ENCODE peak calls at places on chromosomes 6 and 20, in four cellular contexts. One of them, this sample, is unnamed.

GRCh38 chr6:150016324-150017185 is 8.8 kb downstream of the RAET1L start:
- DNase-seq in H1: peak
- DNase-seq in SK-N-SH: peak
- DNase-seq in K562: peak
- DNase-seq in this sample: no peak

GRCh38 chr6:138258991-138259390 is 40.7 kb upstream of the PBOV1 start:
- DNase-seq in SK-N-SH: no peak
- DNase-seq in K562: no peak
- DNase-seq in H1: no peak
- DNase-seq in this sample: no peak

GRCh38 chr20:41152108-41152757 is 14.9 kb downstream of the PLCG1 start:
- DNase-seq in SK-N-SH: no peak
- DNase-seq in H1: no peak
- DNase-seq in K562: no peak
- DNase-seq in this sample: no peak

GRCh38 chr6:108902389-108902792 is 54.2 kb downstream of the ARMC2 start:
- DNase-seq in H1: no peak
- DNase-seq in K562: no peak
- DNase-seq in SK-N-SH: no peak
- DNase-seq in this sample: no peak

GRCh38 chr6:134908906-134909516 is 40.9 kb downstream of the ALDH8A1 start:
- DNase-seq in K562: no peak
- DNase-seq in SK-N-SH: no peak
- DNase-seq in H1: no peak
- DNase-seq in this sample: no peak

GRCh38 chr6:117380298-117380697 is 45.4 kb downstream of the ROS1 start:
- DNase-seq in H1: no peak
- DNase-seq in K562: no peak
- DNase-seq in SK-N-SH: no peak
- DNase-seq in this sample: no peak

GRCh38 chr6:68468244-68468884 is 166.7 kb upstream of the ADGRB3 start:
- DNase-seq in H1: peak
- DNase-seq in SK-N-SH: no peak
- DNase-seq in K562: peak
- DNase-seq in this sample: peak

GRCh38 chr6:30981942-30982772 is 1.4 kb upstream of the MUC21 start:
- DNase-seq in K562: peak
- DNase-seq in SK-N-SH: no peak
- DNase-seq in H1: peak
- DNase-seq in this sample: peak

GRCh38 chr20:50292324-50293243 is 102.0 kb downstream of the CEBPB start:
- DNase-seq in SK-N-SH: no peak
- DNase-seq in H1: no peak
- DNase-seq in K562: peak
- DNase-seq in this sample: peak

DNA sequence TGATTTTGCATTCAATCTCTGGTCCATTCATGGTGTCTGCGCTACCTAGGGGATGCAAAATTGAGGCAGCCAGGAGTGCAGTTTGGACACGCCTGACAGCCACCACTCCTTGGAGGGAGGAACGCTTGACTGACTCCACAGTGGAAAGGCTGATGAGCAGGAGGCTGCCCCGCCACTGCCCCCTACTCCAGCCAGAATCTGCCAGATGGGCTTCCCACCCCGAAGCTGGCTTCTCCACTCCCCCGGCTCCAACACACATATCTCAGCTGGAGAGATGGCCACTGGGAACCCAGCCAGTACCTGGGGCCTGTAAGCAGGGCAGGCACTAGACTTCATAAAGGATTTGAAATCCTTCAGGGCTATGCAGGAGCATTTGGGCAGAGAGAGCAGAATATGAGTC is 51.4 kb upstream of the BLCAP start:
- DNase-seq in SK-N-SH: no peak
- DNase-seq in K562: no peak
- DNase-seq in H1: no peak
- DNase-seq in this sample: no peak
- TF ChIP-seq TEAD4 in SK-N-SH: no peak
- TF ChIP-seq TEAD4 in K562: no peak
- TF ChIP-seq TEAD4 in H1: no peak
- TF ChIP-seq TEAD4 in this sample: no peak

GRCh38 chr6:7836371-7837026 is 74.1 kb downstream of the TXNDC5 start:
- DNase-seq in H1: no peak
- DNase-seq in K562: no peak
- DNase-seq in SK-N-SH: no peak
- DNase-seq in this sample: no peak

GRCh38 chr6:7846971-7847818 is 63.4 kb downstream of the TXNDC5 start:
- DNase-seq in K562: no peak
- DNase-seq in SK-N-SH: no peak
- DNase-seq in H1: no peak
- DNase-seq in this sample: no peak

GRCh38 chr6:7841781-7842468 is 68.7 kb downstream of the TXNDC5 start:
- DNase-seq in K562: no peak
- DNase-seq in H1: no peak
- DNase-seq in SK-N-SH: no peak
- DNase-seq in this sample: no peak
- TF ChIP-seq USF2 in K562: no peak
- TF ChIP-seq USF2 in H1: no peak
- TF ChIP-seq USF2 in SK-N-SH: no peak
- TF ChIP-seq USF2 in this sample: no peak

GRCh38 chr6:15748341-15748740 is 85.5 kb upstream of the DTNBP1 start:
- DNase-seq in SK-N-SH: no peak
- DNase-seq in H1: no peak
- DNase-seq in K562: no peak
- DNase-seq in this sample: no peak

GRCh38 chr6:15747354-15747883 is 84.6 kb upstream of the DTNBP1 start:
- DNase-seq in K562: no peak
- DNase-seq in SK-N-SH: no peak
- DNase-seq in H1: no peak
- DNase-seq in this sample: no peak

GRCh38 chr6:15741405-15741804 is 78.6 kb upstream of the DTNBP1 start:
- DNase-seq in H1: no peak
- DNase-seq in SK-N-SH: no peak
- DNase-seq in K562: no peak
- DNase-seq in this sample: no peak

GRCh38 chr6:15739867-15740266 is 77.0 kb upstream of the DTNBP1 start:
- DNase-seq in K562: no peak
- DNase-seq in SK-N-SH: no peak
- DNase-seq in H1: no peak
- DNase-seq in this sample: peak

DNA sequence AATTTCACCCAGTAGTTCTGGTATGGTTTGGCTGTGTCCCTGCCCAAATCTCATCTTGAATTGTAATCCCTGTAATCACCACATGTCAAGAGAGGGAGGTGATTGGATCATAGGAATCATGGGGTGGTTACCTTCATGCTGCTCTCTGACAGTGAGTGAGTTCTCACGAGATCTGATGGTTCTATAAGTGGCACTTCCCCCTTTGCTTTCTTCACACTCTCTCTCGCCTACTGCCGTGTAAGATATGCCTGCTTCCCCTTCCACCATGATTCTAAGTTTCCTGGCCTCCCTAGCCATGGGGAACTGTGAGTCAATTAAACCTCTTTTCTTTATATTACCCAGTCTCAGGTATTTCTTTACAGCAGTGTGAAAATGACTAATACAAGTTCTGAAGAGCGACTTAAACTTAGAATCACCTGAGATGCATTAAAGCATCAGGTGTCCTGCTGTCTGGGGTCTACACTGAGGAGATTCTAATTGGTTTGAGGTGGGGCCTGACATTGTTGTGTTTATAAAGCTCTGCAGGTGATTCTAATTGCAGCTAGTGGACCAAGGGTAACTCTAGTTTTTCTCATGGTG is 82.1 kb upstream of the DTNBP1 start:
- DNase-seq in SK-N-SH: no peak
- DNase-seq in H1: no peak
- DNase-seq in K562: no peak
- DNase-seq in this sample: no peak
- TF ChIP-seq TEAD4 in SK-N-SH: no peak
- TF ChIP-seq TEAD4 in H1: no peak
- TF ChIP-seq TEAD4 in K562: no peak
- TF ChIP-seq TEAD4 in this sample: no peak

DNA sequence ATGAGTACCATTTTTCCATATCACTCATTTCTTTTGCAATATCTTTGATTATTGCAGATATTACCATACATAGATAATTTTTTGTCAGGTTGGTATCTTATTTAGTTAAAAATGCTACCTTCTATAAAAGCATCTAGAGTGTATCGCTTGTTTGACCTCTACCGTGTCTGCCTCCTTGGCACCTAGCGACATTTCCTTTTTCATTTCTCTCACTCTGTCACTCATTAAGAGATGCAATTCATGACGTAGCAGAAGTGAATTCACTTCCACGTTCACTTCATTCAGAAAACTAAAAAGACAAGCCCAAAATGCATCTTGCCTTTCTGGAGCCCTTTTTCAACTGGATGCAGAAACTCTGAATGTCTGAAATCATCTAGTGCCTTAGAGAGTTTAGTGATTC is 172.9 kb downstream of the MMS22L start:
- DNase-seq in H1: no peak
- DNase-seq in SK-N-SH: no peak
- DNase-seq in K562: no peak
- DNase-seq in this sample: no peak
- TF ChIP-seq USF2 in H1: no peak
- TF ChIP-seq USF2 in SK-N-SH: no peak
- TF ChIP-seq USF2 in K562: no peak
- TF ChIP-seq USF2 in this sample: no peak

GRCh38 chr6:20092071-20092566 is 120.2 kb downstream of the MBOAT1 start:
- DNase-seq in K562: peak
- DNase-seq in SK-N-SH: peak
- DNase-seq in H1: no peak
- DNase-seq in this sample: no peak
- TF ChIP-seq TEAD4 in K562: no peak
- TF ChIP-seq TEAD4 in SK-N-SH: no peak
- TF ChIP-seq TEAD4 in H1: peak
- TF ChIP-seq TEAD4 in this sample: no peak

DNA sequence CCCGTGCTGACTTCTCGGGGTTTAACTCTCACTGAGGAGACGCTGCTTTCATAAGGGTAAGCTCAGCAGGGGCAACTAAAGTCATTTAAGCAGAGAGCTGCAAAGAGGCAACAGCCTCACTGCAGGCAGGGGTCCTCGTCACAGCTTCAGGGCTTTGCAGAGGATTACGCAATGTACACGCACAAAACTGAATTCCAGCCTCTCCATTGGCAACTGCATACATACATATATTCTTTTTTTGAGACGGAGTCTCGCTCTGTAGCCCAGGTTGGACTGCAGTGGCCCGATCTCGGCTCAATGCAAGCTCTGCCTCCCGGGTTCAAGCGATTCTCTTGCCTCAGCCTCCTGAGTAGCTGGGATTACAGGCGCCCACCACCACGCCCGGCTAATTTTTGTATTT is 2.4 kb downstream of the GMEB2 start:
- DNase-seq in SK-N-SH: no peak
- DNase-seq in K562: no peak
- DNase-seq in H1: no peak
- DNase-seq in this sample: no peak
- TF ChIP-seq USF2 in SK-N-SH: no peak
- TF ChIP-seq USF2 in K562: no peak
- TF ChIP-seq USF2 in H1: no peak
- TF ChIP-seq USF2 in this sample: no peak

GRCh38 chr6:100257661-100258395 is 206.9 kb downstream of the SIM1 start:
- DNase-seq in SK-N-SH: no peak
- DNase-seq in K562: peak
- DNase-seq in H1: no peak
- DNase-seq in this sample: no peak
- TF ChIP-seq TEAD4 in SK-N-SH: no peak
- TF ChIP-seq TEAD4 in K562: peak
- TF ChIP-seq TEAD4 in H1: no peak
- TF ChIP-seq TEAD4 in this sample: no peak